ENCODE peak calls at places on chromosomes 13 and 19, in six cellular contexts. One of them, this sample, is unnamed.

GRCh38 chr13:41765813-41766212 is 195.1 kb downstream of the VWA8 start:
- DNase-seq in GM12878: no peak
- DNase-seq in AG10803: no peak
- DNase-seq in CD8-positive, alpha-beta T cell: no peak
- DNase-seq in fibroblast of pulmonary artery: peak; percentile 26
- DNase-seq in fibroblast of mammary gland: no peak
- DNase-seq in this sample: no peak

GRCh38 chr13:49625392-49626137 is 2.7 kb upstream of the ARL11 start:
- DNase-seq in CD8-positive, alpha-beta T cell: no peak
- DNase-seq in fibroblast of pulmonary artery: peak; percentile 25
- DNase-seq in GM12878: no peak
- DNase-seq in fibroblast of mammary gland: peak; percentile 28
- DNase-seq in AG10803: no peak
- DNase-seq in this sample: no peak

GRCh38 chr19:9672893-9673292 is 2.0 kb downstream of the ZNF562 start:
- DNase-seq in fibroblast of pulmonary artery: no peak
- DNase-seq in GM12878: no peak
- DNase-seq in CD8-positive, alpha-beta T cell: no peak
- DNase-seq in AG10803: no peak
- DNase-seq in fibroblast of mammary gland: no peak
- DNase-seq in this sample: no peak

GRCh38 chr19:18117364-18117691 is 19.8 kb downstream of the MAST3 start:
- DNase-seq in fibroblast of pulmonary artery: no peak
- DNase-seq in GM12878: no peak
- DNase-seq in CD8-positive, alpha-beta T cell: no peak
- DNase-seq in AG10803: no peak
- DNase-seq in fibroblast of mammary gland: no peak
- DNase-seq in this sample: no peak

GRCh38 chr19:8655340-8655709 is 24.9 kb downstream of the NFILZ start:
- DNase-seq in fibroblast of pulmonary artery: no peak
- DNase-seq in AG10803: no peak
- DNase-seq in CD8-positive, alpha-beta T cell: no peak
- DNase-seq in GM12878: no peak
- DNase-seq in fibroblast of mammary gland: no peak
- DNase-seq in this sample: no peak

GRCh38 chr19:15417699-15418098 is 1.1 kb downstream of the AKAP8L start:
- DNase-seq in AG10803: no peak
- DNase-seq in GM12878: no peak
- DNase-seq in CD8-positive, alpha-beta T cell: no peak
- DNase-seq in fibroblast of pulmonary artery: peak; percentile 18
- DNase-seq in fibroblast of mammary gland: peak; percentile 34
- DNase-seq in this sample: no peak

GRCh38 chr19:53308339-53308811 is 25.2 kb upstream of the ZNF845 start:
- DNase-seq in fibroblast of mammary gland: peak; percentile 2
- DNase-seq in fibroblast of pulmonary artery: peak; percentile 22
- DNase-seq in GM12878: no peak
- DNase-seq in CD8-positive, alpha-beta T cell: no peak
- DNase-seq in AG10803: no peak
- DNase-seq in this sample: no peak

GRCh38 chr19:1027953-1028902 is 1.8 kb downstream of the CNN2 start:
- DNase-seq in fibroblast of pulmonary artery: peak; percentile 94
- DNase-seq in CD8-positive, alpha-beta T cell: no peak
- DNase-seq in GM12878: no peak
- DNase-seq in AG10803: peak; percentile 98
- DNase-seq in fibroblast of mammary gland: peak; percentile 95
- DNase-seq in this sample: no peak

GRCh38 chr13:43805071-43805468 is 18.3 kb upstream of the ENOX1 start:
- DNase-seq in fibroblast of pulmonary artery: peak; percentile 73
- DNase-seq in CD8-positive, alpha-beta T cell: no peak
- DNase-seq in AG10803: peak; percentile 79
- DNase-seq in fibroblast of mammary gland: peak; percentile 100
- DNase-seq in GM12878: no peak
- DNase-seq in this sample: no peak

GRCh38 chr19:45474941-45475516 is 7.2 kb downstream of the FOSB start:
- DNase-seq in fibroblast of pulmonary artery: peak; percentile 60
- DNase-seq in CD8-positive, alpha-beta T cell: peak; percentile 41
- DNase-seq in GM12878: no peak
- DNase-seq in fibroblast of mammary gland: no peak
- DNase-seq in AG10803: peak; percentile 5
- DNase-seq in this sample: no peak

GRCh38 chr19:56314584-56315075 is at the start of gene ZSCAN5A:
- DNase-seq in fibroblast of pulmonary artery: peak; percentile 95
- DNase-seq in CD8-positive, alpha-beta T cell: peak; percentile 93
- DNase-seq in AG10803: peak; percentile 95
- DNase-seq in fibroblast of mammary gland: peak; percentile 92
- DNase-seq in GM12878: peak; percentile 89
- DNase-seq in this sample: peak; percentile 90

GRCh38 chr19:16714702-16715294 is 4.8 kb upstream of the NWD1 start:
- DNase-seq in GM12878: peak; percentile 20
- DNase-seq in fibroblast of pulmonary artery: peak; percentile 46
- DNase-seq in AG10803: peak; percentile 19
- DNase-seq in fibroblast of mammary gland: peak; percentile 42
- DNase-seq in CD8-positive, alpha-beta T cell: no peak
- DNase-seq in this sample: peak; percentile 13

GRCh38 chr13:113656831-113657671 is 947 bp downstream of the ATP4B start:
- DNase-seq in AG10803: no peak
- DNase-seq in fibroblast of pulmonary artery: no peak
- DNase-seq in GM12878: no peak
- DNase-seq in CD8-positive, alpha-beta T cell: no peak
- DNase-seq in fibroblast of mammary gland: no peak
- DNase-seq in this sample: no peak

GRCh38 chr13:41075034-41075433 is 13.7 kb downstream of the WBP4 start:
- DNase-seq in CD8-positive, alpha-beta T cell: no peak
- DNase-seq in AG10803: peak; percentile 39
- DNase-seq in GM12878: no peak
- DNase-seq in fibroblast of mammary gland: peak; percentile 56
- DNase-seq in fibroblast of pulmonary artery: peak; percentile 67
- DNase-seq in this sample: no peak

GRCh38 chr13:82962422-82962821 is 919.9 kb downstream of the SLITRK1 start:
- DNase-seq in fibroblast of pulmonary artery: peak; percentile 28
- DNase-seq in CD8-positive, alpha-beta T cell: no peak
- DNase-seq in AG10803: no peak
- DNase-seq in fibroblast of mammary gland: peak; percentile 11
- DNase-seq in GM12878: no peak
- DNase-seq in this sample: no peak

GRCh38 chr13:95713651-95714050 is 36.7 kb downstream of the DNAJC3 start:
- DNase-seq in fibroblast of pulmonary artery: no peak
- DNase-seq in GM12878: no peak
- DNase-seq in fibroblast of mammary gland: peak; percentile 45
- DNase-seq in AG10803: peak; percentile 24
- DNase-seq in CD8-positive, alpha-beta T cell: no peak
- DNase-seq in this sample: no peak

GRCh38 chr19:3710265-3710812 is 2.2 kb downstream of the TJP3 start:
- DNase-seq in fibroblast of pulmonary artery: peak; percentile 38
- DNase-seq in AG10803: peak; percentile 15
- DNase-seq in GM12878: no peak
- DNase-seq in CD8-positive, alpha-beta T cell: no peak
- DNase-seq in fibroblast of mammary gland: peak; percentile 32
- DNase-seq in this sample: no peak

GRCh38 chr19:55698256-55698655 is 23.2 kb downstream of the EPN1 start:
- DNase-seq in fibroblast of mammary gland: no peak
- DNase-seq in AG10803: no peak
- DNase-seq in GM12878: no peak
- DNase-seq in fibroblast of pulmonary artery: no peak
- DNase-seq in CD8-positive, alpha-beta T cell: no peak
- DNase-seq in this sample: no peak

GRCh38 chr13:44874886-44875630 is 114.2 kb downstream of the NUFIP1 start:
- DNase-seq in AG10803: peak; percentile 56
- DNase-seq in fibroblast of mammary gland: peak; percentile 24
- DNase-seq in CD8-positive, alpha-beta T cell: no peak
- DNase-seq in GM12878: no peak
- DNase-seq in fibroblast of pulmonary artery: no peak
- DNase-seq in this sample: no peak

GRCh38 chr13:24199016-24199415 is 38.5 kb downstream of the SPATA13 start:
- DNase-seq in CD8-positive, alpha-beta T cell: no peak
- DNase-seq in fibroblast of pulmonary artery: no peak
- DNase-seq in AG10803: peak; percentile 83
- DNase-seq in fibroblast of mammary gland: peak; percentile 65
- DNase-seq in GM12878: no peak
- DNase-seq in this sample: no peak

GRCh38 chr19:16969127-16969526 is 57.5 kb downstream of the CPAMD8 start:
- DNase-seq in CD8-positive, alpha-beta T cell: no peak
- DNase-seq in fibroblast of pulmonary artery: peak; percentile 33
- DNase-seq in AG10803: no peak
- DNase-seq in GM12878: no peak
- DNase-seq in fibroblast of mammary gland: peak; percentile 30
- DNase-seq in this sample: no peak

GRCh38 chr13:107992542-107992941 is 222.8 kb downstream of the LIG4 start:
- DNase-seq in GM12878: no peak
- DNase-seq in CD8-positive, alpha-beta T cell: no peak
- DNase-seq in AG10803: no peak
- DNase-seq in fibroblast of mammary gland: no peak
- DNase-seq in fibroblast of pulmonary artery: no peak
- DNase-seq in this sample: no peak

GRCh38 chr13:107994137-107994536 is 221.2 kb downstream of the LIG4 start:
- DNase-seq in fibroblast of mammary gland: no peak
- DNase-seq in fibroblast of pulmonary artery: no peak
- DNase-seq in GM12878: no peak
- DNase-seq in AG10803: no peak
- DNase-seq in CD8-positive, alpha-beta T cell: no peak
- DNase-seq in this sample: no peak

DNA sequence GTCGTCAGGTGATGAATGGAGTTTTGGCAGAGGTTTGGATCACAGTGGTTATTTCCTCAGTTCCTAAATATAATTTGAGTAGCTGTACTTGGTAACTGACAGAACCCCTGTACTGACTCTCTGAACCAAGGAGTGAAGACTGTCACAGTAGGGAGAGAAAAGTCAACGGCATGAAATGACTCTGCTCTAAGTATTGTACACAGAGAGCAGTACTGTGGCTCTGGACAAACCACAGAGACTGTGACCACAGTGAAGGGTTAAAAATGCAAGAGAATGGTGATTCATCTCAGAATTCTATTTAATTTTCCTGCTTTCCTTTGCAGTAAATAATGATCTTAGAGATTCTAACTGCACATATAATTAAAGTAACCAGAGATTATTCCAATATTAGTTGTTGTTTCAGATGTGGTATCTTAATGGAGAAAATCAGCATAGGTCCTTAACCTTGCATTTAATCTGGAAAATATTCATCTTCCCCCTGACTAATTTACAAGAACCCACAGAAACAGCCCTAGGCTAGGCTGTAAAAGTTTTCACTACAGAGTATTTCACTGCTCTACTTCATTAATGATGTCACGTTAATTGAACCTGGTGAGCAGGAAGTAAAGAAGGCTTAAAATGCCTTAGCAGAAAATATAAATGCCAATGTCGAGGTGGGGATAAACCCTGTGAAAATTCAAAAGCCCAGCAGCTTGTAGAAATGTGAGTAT is 221.9 kb downstream of the LIG4 start:
- DNase-seq in GM12878: no peak
- DNase-seq in CD8-positive, alpha-beta T cell: no peak
- DNase-seq in AG10803: no peak
- DNase-seq in fibroblast of pulmonary artery: no peak
- DNase-seq in fibroblast of mammary gland: no peak
- DNase-seq in this sample: no peak
- H3K4me3 ChIP-seq in GM12878: no peak overlapping the region
- H3K4me3 ChIP-seq in CD8-positive, alpha-beta T cell: no peak overlapping the region
- H3K4me3 ChIP-seq in AG10803: no peak overlapping the region
- H3K4me3 ChIP-seq in fibroblast of pulmonary artery: no peak overlapping the region
- H3K4me3 ChIP-seq in fibroblast of mammary gland: no peak overlapping the region
- H3K4me3 ChIP-seq in this sample: no peak overlapping the region

DNA sequence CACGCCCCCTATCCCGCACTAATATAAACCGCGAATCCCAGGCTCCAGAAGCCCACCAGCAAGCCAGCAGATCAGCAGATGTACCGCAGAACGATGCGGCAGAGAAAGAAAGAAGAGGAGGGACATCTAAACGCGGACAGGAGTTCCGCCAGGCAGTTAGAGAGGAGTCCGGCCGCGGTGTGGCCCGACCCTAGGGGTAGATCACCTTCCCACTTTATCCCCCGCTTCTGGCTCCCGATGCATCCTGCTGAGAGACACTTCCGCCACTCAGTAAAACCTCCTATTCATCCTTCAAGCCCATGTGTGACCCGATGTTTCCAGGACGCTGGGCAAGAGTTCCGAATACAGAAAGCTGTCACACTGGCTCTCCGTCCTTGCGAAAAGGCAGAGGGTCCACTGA is 1046.8 kb downstream of the SLITRK5 start:
- DNase-seq in fibroblast of pulmonary artery: no peak
- DNase-seq in AG10803: no peak
- DNase-seq in GM12878: no peak
- DNase-seq in fibroblast of mammary gland: no peak
- DNase-seq in CD8-positive, alpha-beta T cell: no peak
- DNase-seq in this sample: no peak
- H3K4me3 ChIP-seq in fibroblast of pulmonary artery: no peak overlapping the region
- H3K4me3 ChIP-seq in AG10803: no peak overlapping the region
- H3K4me3 ChIP-seq in GM12878: no peak overlapping the region
- H3K4me3 ChIP-seq in fibroblast of mammary gland: no peak overlapping the region
- H3K4me3 ChIP-seq in CD8-positive, alpha-beta T cell: no peak overlapping the region
- H3K4me3 ChIP-seq in this sample: no peak overlapping the region

GRCh38 chr19:37930416-37930815 is 23.4 kb downstream of the SIPA1L3 start:
- DNase-seq in AG10803: no peak
- DNase-seq in fibroblast of pulmonary artery: peak; percentile 43
- DNase-seq in CD8-positive, alpha-beta T cell: no peak
- DNase-seq in GM12878: no peak
- DNase-seq in fibroblast of mammary gland: no peak
- DNase-seq in this sample: no peak

GRCh38 chr19:37931941-37932655 is 25.1 kb downstream of the SIPA1L3 start:
- DNase-seq in AG10803: peak; percentile 58
- DNase-seq in fibroblast of pulmonary artery: peak; percentile 65
- DNase-seq in CD8-positive, alpha-beta T cell: no peak
- DNase-seq in GM12878: no peak
- DNase-seq in fibroblast of mammary gland: peak; percentile 54
- DNase-seq in this sample: no peak

GRCh38 chr19:37926711-37927110 is 19.7 kb downstream of the SIPA1L3 start:
- DNase-seq in GM12878: no peak
- DNase-seq in fibroblast of pulmonary artery: no peak
- DNase-seq in CD8-positive, alpha-beta T cell: no peak
- DNase-seq in AG10803: no peak
- DNase-seq in fibroblast of mammary gland: no peak
- DNase-seq in this sample: no peak

GRCh38 chr19:37928527-37929286 is 21.7 kb downstream of the SIPA1L3 start:
- DNase-seq in AG10803: no peak
- DNase-seq in GM12878: peak; percentile 90
- DNase-seq in fibroblast of pulmonary artery: no peak
- DNase-seq in fibroblast of mammary gland: no peak
- DNase-seq in CD8-positive, alpha-beta T cell: no peak
- DNase-seq in this sample: peak; percentile 93

GRCh38 chr19:37929512-37929911 is 22.5 kb downstream of the SIPA1L3 start:
- DNase-seq in AG10803: no peak
- DNase-seq in CD8-positive, alpha-beta T cell: no peak
- DNase-seq in fibroblast of mammary gland: no peak
- DNase-seq in GM12878: no peak
- DNase-seq in fibroblast of pulmonary artery: no peak
- DNase-seq in this sample: no peak
- H3K4me3 ChIP-seq in AG10803: no peak overlapping the region
- H3K4me3 ChIP-seq in CD8-positive, alpha-beta T cell: no peak overlapping the region
- H3K4me3 ChIP-seq in fibroblast of mammary gland: no peak overlapping the region
- H3K4me3 ChIP-seq in GM12878: no peak overlapping the region
- H3K4me3 ChIP-seq in fibroblast of pulmonary artery: no peak overlapping the region
- H3K4me3 ChIP-seq in this sample: no peak overlapping the region

DNA sequence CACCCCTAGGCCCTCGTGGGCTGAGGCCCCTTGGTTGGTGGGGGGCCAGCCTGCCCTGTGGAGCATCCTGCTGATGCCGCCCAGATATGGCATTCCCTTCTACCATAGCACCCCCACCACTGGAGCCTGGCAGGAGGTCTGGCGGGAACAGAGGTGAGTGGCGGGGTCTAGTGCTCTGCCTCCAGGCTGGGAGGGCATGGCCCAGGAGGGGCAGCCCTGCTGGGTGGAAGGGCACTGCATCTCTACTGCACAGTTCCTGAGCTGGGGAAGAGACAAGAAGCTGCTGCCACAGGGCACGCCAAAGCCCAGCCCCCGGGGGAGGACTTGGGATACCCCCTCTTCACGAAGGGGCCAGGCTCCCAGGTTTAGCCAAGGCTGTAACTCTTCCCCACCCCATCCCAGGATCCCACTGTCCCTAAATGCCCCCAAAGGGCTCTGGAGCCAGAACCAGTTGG is 2.4 kb upstream of the KMT2B start:
- DNase-seq in fibroblast of mammary gland: no peak
- DNase-seq in AG10803: no peak
- DNase-seq in CD8-positive, alpha-beta T cell: no peak
- DNase-seq in GM12878: no peak
- DNase-seq in fibroblast of pulmonary artery: no peak
- DNase-seq in this sample: no peak
- H3K4me3 ChIP-seq in fibroblast of mammary gland: no peak overlapping the region
- H3K4me3 ChIP-seq in AG10803: no peak overlapping the region
- H3K4me3 ChIP-seq in CD8-positive, alpha-beta T cell: peak overlapping the region; percentile 84
- H3K4me3 ChIP-seq in GM12878: peak overlapping the region; percentile 82
- H3K4me3 ChIP-seq in fibroblast of pulmonary artery: no peak overlapping the region
- H3K4me3 ChIP-seq in this sample: peak overlapping the region; percentile 89